ENCODE peak calls at places on chromosome 1, in five cellular contexts. G is colonic mucosa; V is stimulated activated CD4-positive, alpha-beta T cell treated with anti-CD3 and anti-CD28 coated beads, Interleukin-2, amount 100 ng/mL, for 48 hours; L is NCI-H1417; P is astrocyte of the spinal cord. H is an unnamed sample.

GRCh38 chr1:161374373-161374772 is 6.7 kb upstream of the CFAP126 start:
- DNase-seq in G (no peak), L (no peak), P (no peak), V (no peak), H (peak)

GRCh38 chr1:47785561-47786271 is 211.5 kb downstream of the TRABD2B start:
- DNase-seq in L (no peak), P (no peak), V (no peak), G (no peak), H (no peak)

GRCh38 chr1:16980473-16981268 is at the start of gene MFAP2:
- DNase-seq in G (no peak), L (no peak), V (no peak), P (peak), H (no peak)

GRCh38 chr1:160117709-160118183 is 2.2 kb downstream of the ATP1A2 start:
- DNase-seq in P (peak), V (no peak), G (no peak), L (no peak), H (no peak)

GRCh38 chr1:46820076-46820475 is 21.2 kb downstream of the CYP4B1 start:
- DNase-seq in G (no peak), L (no peak), V (no peak), P (no peak), H (no peak)

GRCh38 chr1:64915381-64916274 is 50.7 kb downstream of the JAK1 start:
- DNase-seq in P (peak), L (no peak), G (peak), V (no peak), H (peak)

GRCh38 chr1:28512058-28512611 is 6.3 kb downstream of the RCC1 start:
- DNase-seq in V (peak), P (peak), L (no peak), G (no peak), H (peak)

GRCh38 chr1:201745023-201745422 is 83.9 kb upstream of the IPO9 start:
- DNase-seq in G (no peak), V (no peak), L (no peak), P (peak), H (peak)